ENCODE peak calls at places on chromosome 14, in seven cellular contexts. One of them, this sample, is unnamed.
A peak's percentile ranks its signal among the peaks of the same experiment; 100 is the strongest.

GRCh38 chr14:32710351-32711102 is 228.2 kb upstream of the NPAS3 start:
- DNase-seq in tibial artery: no peak
- DNase-seq in CD8-positive, alpha-beta T cell: no peak
- DNase-seq in BJ: no peak
- DNase-seq in fibroblast of lung: peak; percentile 64
- DNase-seq in transverse colon: no peak
- DNase-seq in IMR-90: peak; percentile 49
- DNase-seq in this sample: no peak

GRCh38 chr14:37262649-37263048 is 64.9 kb downstream of the MIPOL1 start:
- DNase-seq in fibroblast of lung: no peak
- DNase-seq in transverse colon: no peak
- DNase-seq in CD8-positive, alpha-beta T cell: no peak
- DNase-seq in BJ: no peak
- DNase-seq in tibial artery: no peak
- DNase-seq in IMR-90: no peak
- DNase-seq in this sample: no peak

GRCh38 chr14:102777711-102778615 is 714 bp downstream of the TRAF3 start:
- DNase-seq in BJ: no peak
- DNase-seq in CD8-positive, alpha-beta T cell: no peak
- DNase-seq in IMR-90: peak; percentile 47
- DNase-seq in tibial artery: no peak
- DNase-seq in fibroblast of lung: peak; percentile 49
- DNase-seq in transverse colon: peak; percentile 26
- DNase-seq in this sample: no peak

GRCh38 chr14:96146131-96146771 is 58.4 kb upstream of the BDKRB2 start:
- DNase-seq in tibial artery: no peak
- DNase-seq in fibroblast of lung: peak; percentile 93
- DNase-seq in BJ: peak; percentile 70
- DNase-seq in transverse colon: no peak
- DNase-seq in IMR-90: peak; percentile 70
- DNase-seq in CD8-positive, alpha-beta T cell: no peak
- DNase-seq in this sample: no peak

GRCh38 chr14:52790011-52790755 is 1.2 kb downstream of the GNPNAT1 start:
- DNase-seq in transverse colon: no peak
- DNase-seq in IMR-90: no peak
- DNase-seq in fibroblast of lung: no peak
- DNase-seq in BJ: no peak
- DNase-seq in tibial artery: no peak
- DNase-seq in CD8-positive, alpha-beta T cell: no peak
- DNase-seq in this sample: no peak

GRCh38 chr14:83816755-83817154 is 1713.2 kb upstream of the FLRT2 start:
- DNase-seq in CD8-positive, alpha-beta T cell: no peak
- DNase-seq in IMR-90: peak; percentile 74
- DNase-seq in fibroblast of lung: no peak
- DNase-seq in tibial artery: no peak
- DNase-seq in BJ: no peak
- DNase-seq in transverse colon: no peak
- DNase-seq in this sample: no peak

GRCh38 chr14:68958553-68958952 is 20.5 kb downstream of the ACTN1 start:
- DNase-seq in IMR-90: peak; percentile 38
- DNase-seq in tibial artery: no peak
- DNase-seq in transverse colon: no peak
- DNase-seq in CD8-positive, alpha-beta T cell: no peak
- DNase-seq in fibroblast of lung: peak; percentile 73
- DNase-seq in BJ: no peak
- DNase-seq in this sample: no peak

GRCh38 chr14:70045715-70046535 is 142.8 kb downstream of the SLC8A3 start:
- DNase-seq in IMR-90: peak; percentile 48
- DNase-seq in fibroblast of lung: peak; percentile 33
- DNase-seq in transverse colon: peak; percentile 78
- DNase-seq in BJ: no peak
- DNase-seq in CD8-positive, alpha-beta T cell: no peak
- DNase-seq in tibial artery: no peak
- DNase-seq in this sample: no peak

GRCh38 chr14:63717704-63718103 is 10.2 kb downstream of the SGPP1 start:
- DNase-seq in fibroblast of lung: peak; percentile 32
- DNase-seq in CD8-positive, alpha-beta T cell: no peak
- DNase-seq in BJ: no peak
- DNase-seq in tibial artery: no peak
- DNase-seq in transverse colon: no peak
- DNase-seq in IMR-90: peak; percentile 36
- DNase-seq in this sample: no peak

GRCh38 chr14:58747181-58747580 is 109.4 kb downstream of the DACT1 start:
- DNase-seq in tibial artery: peak; percentile 81
- DNase-seq in IMR-90: peak; percentile 86
- DNase-seq in fibroblast of lung: peak; percentile 96
- DNase-seq in transverse colon: peak; percentile 35
- DNase-seq in CD8-positive, alpha-beta T cell: no peak
- DNase-seq in BJ: peak; percentile 54
- DNase-seq in this sample: peak; percentile 58

GRCh38 chr14:91231446-91231845 is 13.1 kb downstream of the GPR68 start:
- DNase-seq in transverse colon: no peak
- DNase-seq in tibial artery: no peak
- DNase-seq in IMR-90: peak; percentile 15
- DNase-seq in CD8-positive, alpha-beta T cell: no peak
- DNase-seq in BJ: no peak
- DNase-seq in fibroblast of lung: no peak
- DNase-seq in this sample: no peak

GRCh38 chr14:106269451-106270204 is 743.2 kb downstream of the TMEM121 start:
- DNase-seq in fibroblast of lung: no peak
- DNase-seq in CD8-positive, alpha-beta T cell: no peak
- DNase-seq in BJ: no peak
- DNase-seq in tibial artery: no peak
- DNase-seq in transverse colon: no peak
- DNase-seq in IMR-90: no peak
- DNase-seq in this sample: no peak

GRCh38 chr14:63781686-63782085 is 53.8 kb upstream of the SGPP1 start:
- DNase-seq in IMR-90: no peak
- DNase-seq in tibial artery: no peak
- DNase-seq in fibroblast of lung: no peak
- DNase-seq in CD8-positive, alpha-beta T cell: no peak
- DNase-seq in BJ: no peak
- DNase-seq in transverse colon: no peak
- DNase-seq in this sample: no peak

GRCh38 chr14:36256131-36256801 is 64.2 kb downstream of the MBIP start:
- DNase-seq in fibroblast of lung: no peak
- DNase-seq in transverse colon: peak; percentile 13
- DNase-seq in BJ: no peak
- DNase-seq in IMR-90: no peak
- DNase-seq in CD8-positive, alpha-beta T cell: no peak
- DNase-seq in tibial artery: no peak
- DNase-seq in this sample: no peak

GRCh38 chr14:51657762-51658161 is 6.1 kb downstream of the FRMD6 start:
- DNase-seq in CD8-positive, alpha-beta T cell: no peak
- DNase-seq in BJ: no peak
- DNase-seq in IMR-90: peak; percentile 61
- DNase-seq in fibroblast of lung: peak; percentile 53
- DNase-seq in transverse colon: no peak
- DNase-seq in tibial artery: no peak
- DNase-seq in this sample: no peak

GRCh38 chr14:101236496-101237240 is 324.6 kb upstream of the DIO3 start:
- DNase-seq in tibial artery: no peak
- DNase-seq in fibroblast of lung: no peak
- DNase-seq in IMR-90: no peak
- DNase-seq in BJ: no peak
- DNase-seq in transverse colon: no peak
- DNase-seq in CD8-positive, alpha-beta T cell: no peak
- DNase-seq in this sample: no peak

GRCh38 chr14:20327005-20327869 is 5.8 kb downstream of the CCNB1IP1 start:
- DNase-seq in BJ: no peak
- DNase-seq in tibial artery: no peak
- DNase-seq in IMR-90: peak; percentile 72
- DNase-seq in CD8-positive, alpha-beta T cell: no peak
- DNase-seq in fibroblast of lung: peak; percentile 55
- DNase-seq in transverse colon: no peak
- DNase-seq in this sample: no peak

GRCh38 chr14:75595211-75595610 is 16.8 kb downstream of the FLVCR2 start:
- DNase-seq in tibial artery: no peak
- DNase-seq in transverse colon: no peak
- DNase-seq in fibroblast of lung: no peak
- DNase-seq in CD8-positive, alpha-beta T cell: no peak
- DNase-seq in IMR-90: peak; percentile 7
- DNase-seq in BJ: no peak
- DNase-seq in this sample: no peak

GRCh38 chr14:51738754-51739153 is 87.0 kb downstream of the FRMD6 start:
- DNase-seq in BJ: no peak
- DNase-seq in fibroblast of lung: no peak
- DNase-seq in tibial artery: no peak
- DNase-seq in CD8-positive, alpha-beta T cell: no peak
- DNase-seq in transverse colon: no peak
- DNase-seq in IMR-90: no peak
- DNase-seq in this sample: no peak

GRCh38 chr14:74427651-74428050 is 1.6 kb upstream of the SYNDIG1L start:
- DNase-seq in transverse colon: no peak
- DNase-seq in IMR-90: no peak
- DNase-seq in fibroblast of lung: no peak
- DNase-seq in BJ: no peak
- DNase-seq in tibial artery: peak; percentile 23
- DNase-seq in CD8-positive, alpha-beta T cell: no peak
- DNase-seq in this sample: no peak

GRCh38 chr14:74426202-74426582 is at the start of gene SYNDIG1L:
- DNase-seq in BJ: no peak
- DNase-seq in IMR-90: no peak
- DNase-seq in transverse colon: no peak
- DNase-seq in tibial artery: no peak
- DNase-seq in CD8-positive, alpha-beta T cell: no peak
- DNase-seq in fibroblast of lung: no peak
- DNase-seq in this sample: no peak

GRCh38 chr14:74429221-74429691 is 3.2 kb upstream of the SYNDIG1L start:
- DNase-seq in BJ: no peak
- DNase-seq in fibroblast of lung: no peak
- DNase-seq in IMR-90: no peak
- DNase-seq in CD8-positive, alpha-beta T cell: no peak
- DNase-seq in transverse colon: no peak
- DNase-seq in tibial artery: peak; percentile 48
- DNase-seq in this sample: no peak

GRCh38 chr14:74425525-74426201 is 347 bp downstream of the SYNDIG1L start:
- DNase-seq in CD8-positive, alpha-beta T cell: no peak
- DNase-seq in tibial artery: peak; percentile 65
- DNase-seq in BJ: no peak
- DNase-seq in transverse colon: peak; percentile 28
- DNase-seq in fibroblast of lung: peak; percentile 17
- DNase-seq in IMR-90: no peak
- DNase-seq in this sample: no peak

GRCh38 chr14:74429991-74430390 is 4.0 kb upstream of the SYNDIG1L start:
- DNase-seq in IMR-90: no peak
- DNase-seq in CD8-positive, alpha-beta T cell: no peak
- DNase-seq in transverse colon: no peak
- DNase-seq in fibroblast of lung: no peak
- DNase-seq in tibial artery: peak; percentile 44
- DNase-seq in BJ: no peak
- DNase-seq in this sample: no peak
- H3K27me3 ChIP-seq in IMR-90: peaks cover 58% of the 10 kb centered on the region
- H3K27me3 ChIP-seq in CD8-positive, alpha-beta T cell: peaks cover 10% of the 10 kb centered on the region
- H3K27me3 ChIP-seq in transverse colon: peaks cover 23% of the 10 kb centered on the region
- H3K27me3 ChIP-seq in fibroblast of lung: peaks cover 18% of the 10 kb centered on the region
- H3K27me3 ChIP-seq in tibial artery: no peaks in the 10 kb centered on the region
- H3K27me3 ChIP-seq in BJ: peaks cover 17% of the 10 kb centered on the region
- H3K27me3 ChIP-seq in this sample: peaks cover 38% of the 10 kb centered on the region

DNA sequence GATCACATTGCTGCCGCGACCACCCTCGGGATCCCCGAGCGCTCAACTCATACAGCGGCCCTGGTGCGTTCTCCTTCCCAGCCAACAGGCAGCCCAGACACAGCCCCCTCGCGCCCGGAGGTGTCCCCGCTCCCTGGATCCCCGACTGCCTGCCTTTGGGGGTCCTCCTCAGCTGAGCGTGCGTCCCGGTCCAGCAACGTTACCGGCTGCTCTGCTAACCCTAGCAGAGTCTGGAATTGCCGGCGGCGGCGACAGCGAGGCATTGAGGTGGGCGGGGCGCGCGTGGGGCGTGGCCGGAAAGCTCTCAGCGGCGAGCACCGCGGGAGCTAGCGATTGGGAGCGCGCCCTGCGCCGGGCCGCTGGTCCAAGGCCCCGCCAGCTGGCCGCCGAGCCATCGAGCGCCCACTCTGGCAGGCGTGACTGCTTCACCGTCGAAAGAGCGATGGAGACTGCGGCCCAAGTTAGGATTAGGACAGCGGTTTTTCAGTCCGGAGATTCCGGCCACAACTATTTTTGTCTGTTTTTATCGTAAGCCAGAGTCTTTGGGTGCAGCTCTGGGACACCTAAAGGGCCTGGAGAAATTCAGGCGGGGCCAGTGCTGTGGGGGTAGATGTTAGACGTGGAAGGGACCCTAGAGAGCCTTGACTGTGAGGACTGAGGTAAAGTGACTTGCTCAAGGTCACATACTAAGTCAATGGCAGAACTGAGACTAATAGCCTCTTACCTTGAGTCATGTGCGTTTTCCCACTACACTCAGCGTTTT is at the start of gene HEATR5A:
- DNase-seq in IMR-90: peak; percentile 94
- DNase-seq in tibial artery: peak; percentile 97
- DNase-seq in transverse colon: peak; percentile 97
- DNase-seq in fibroblast of lung: peak; percentile 96
- DNase-seq in CD8-positive, alpha-beta T cell: peak; percentile 87
- DNase-seq in BJ: peak; percentile 66
- DNase-seq in this sample: peak; percentile 76
- TF ChIP-seq CTCF in IMR-90: peak; percentile 39
- TF ChIP-seq CTCF in tibial artery: peak; percentile 28
- TF ChIP-seq CTCF in transverse colon: no peak
- TF ChIP-seq CTCF in fibroblast of lung: no peak
- TF ChIP-seq CTCF in CD8-positive, alpha-beta T cell: no peak
- TF ChIP-seq CTCF in BJ: peak; percentile 40
- TF ChIP-seq CTCF in this sample: peak; percentile 19

DNA sequence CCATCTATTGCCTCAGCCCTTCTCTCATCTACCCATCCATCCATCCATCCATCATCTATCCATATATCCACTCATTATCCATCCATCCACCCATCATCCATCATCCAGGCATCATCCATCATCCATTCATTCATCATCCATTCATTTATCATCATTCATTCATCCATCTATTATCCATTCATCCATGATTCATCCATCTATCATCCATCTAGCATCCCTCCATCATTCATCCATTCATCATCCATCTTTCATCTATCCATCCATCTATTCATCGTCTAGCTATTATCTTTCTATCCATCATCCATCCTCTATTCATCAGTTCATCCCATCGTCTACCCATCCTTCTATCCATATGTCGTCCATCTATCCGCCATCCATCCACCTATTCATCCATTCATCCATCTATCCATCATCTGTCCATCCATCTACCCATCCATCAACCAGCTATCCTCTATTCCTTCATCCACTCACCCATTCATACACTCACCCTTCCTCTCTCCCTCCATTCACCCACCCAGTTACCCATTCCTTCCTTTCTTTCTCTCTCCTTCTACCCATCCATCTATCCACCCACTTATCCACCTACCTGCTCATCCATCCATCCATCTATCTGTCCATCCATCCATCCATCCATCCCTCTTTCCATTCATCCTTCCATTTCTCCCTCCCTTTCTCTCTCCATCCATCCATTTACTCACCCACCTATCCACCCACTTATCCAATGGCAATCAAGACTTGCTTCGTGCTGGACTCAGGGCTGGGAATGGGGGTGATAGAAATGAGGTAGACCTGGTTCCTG is 59.3 kb downstream of the KIF26A start:
- DNase-seq in fibroblast of lung: no peak
- DNase-seq in BJ: no peak
- DNase-seq in CD8-positive, alpha-beta T cell: no peak
- DNase-seq in transverse colon: no peak
- DNase-seq in IMR-90: no peak
- DNase-seq in tibial artery: no peak
- DNase-seq in this sample: no peak
- H3K27me3 ChIP-seq in fibroblast of lung: no peaks in the 10 kb centered on the region
- H3K27me3 ChIP-seq in BJ: no peaks in the 10 kb centered on the region
- H3K27me3 ChIP-seq in CD8-positive, alpha-beta T cell: no peaks in the 10 kb centered on the region
- H3K27me3 ChIP-seq in transverse colon: no peaks in the 10 kb centered on the region
- H3K27me3 ChIP-seq in IMR-90: no peaks in the 10 kb centered on the region
- H3K27me3 ChIP-seq in tibial artery: no peaks in the 10 kb centered on the region
- H3K27me3 ChIP-seq in this sample: peaks cover 24% of the 10 kb centered on the region

GRCh38 chr14:99389171-99389826 is 91.4 kb downstream of the SETD3 start:
- DNase-seq in IMR-90: peak; percentile 10
- DNase-seq in CD8-positive, alpha-beta T cell: no peak
- DNase-seq in BJ: no peak
- DNase-seq in transverse colon: peak; percentile 67
- DNase-seq in tibial artery: no peak
- DNase-seq in fibroblast of lung: peak; percentile 21
- DNase-seq in this sample: no peak
- TF ChIP-seq CTCF in IMR-90: peak; percentile 59
- TF ChIP-seq CTCF in CD8-positive, alpha-beta T cell: peak; percentile 34
- TF ChIP-seq CTCF in BJ: peak; percentile 91
- TF ChIP-seq CTCF in transverse colon: peak; percentile 41
- TF ChIP-seq CTCF in tibial artery: peak; percentile 25
- TF ChIP-seq CTCF in fibroblast of lung: peak; percentile 65
- TF ChIP-seq CTCF in this sample: peak; percentile 93